ENCODE peak calls at places on chromosomes 5 and 9, in seven cellular contexts. One of them, this sample, is unnamed.
A peak's percentile ranks its signal among the peaks of the same experiment; 100 is the strongest.

GRCh38 chr9:134551657-134552348 is 89.8 kb upstream of the COL5A1 start:
- DNase-seq in pancreas: peak; percentile 59
- DNase-seq in H1: no peak
- DNase-seq in prostate gland: no peak
- DNase-seq in sigmoid colon: no peak
- DNase-seq in psoas muscle: peak; percentile 57
- DNase-seq in uterus: no peak
- DNase-seq in this sample: peak; percentile 81

GRCh38 chr9:8907863-8908262 is 1108.3 kb upstream of the DMAC1 start:
- DNase-seq in pancreas: no peak
- DNase-seq in H1: no peak
- DNase-seq in prostate gland: no peak
- DNase-seq in sigmoid colon: no peak
- DNase-seq in psoas muscle: no peak
- DNase-seq in uterus: no peak
- DNase-seq in this sample: no peak

GRCh38 chr5:93915142-93915553 is 173.7 kb upstream of the POU5F2 start:
- DNase-seq in pancreas: no peak
- DNase-seq in H1: no peak
- DNase-seq in prostate gland: no peak
- DNase-seq in sigmoid colon: no peak
- DNase-seq in psoas muscle: no peak
- DNase-seq in uterus: no peak
- DNase-seq in this sample: no peak

GRCh38 chr5:147208134-147208533 is 26.7 kb upstream of the STK32A start:
- DNase-seq in pancreas: no peak
- DNase-seq in H1: no peak
- DNase-seq in prostate gland: no peak
- DNase-seq in sigmoid colon: no peak
- DNase-seq in psoas muscle: no peak
- DNase-seq in uterus: no peak
- DNase-seq in this sample: no peak

GRCh38 chr9:92609142-92609500 is 60.8 kb downstream of the IPPK start:
- DNase-seq in pancreas: no peak
- DNase-seq in H1: no peak
- DNase-seq in prostate gland: no peak
- DNase-seq in sigmoid colon: no peak
- DNase-seq in psoas muscle: no peak
- DNase-seq in uterus: no peak
- DNase-seq in this sample: no peak

GRCh38 chr9:89850633-89851325 is 246.0 kb downstream of the GADD45G start:
- DNase-seq in pancreas: no peak
- DNase-seq in H1: no peak
- DNase-seq in prostate gland: peak; percentile 88
- DNase-seq in sigmoid colon: peak; percentile 49
- DNase-seq in psoas muscle: peak; percentile 41
- DNase-seq in uterus: no peak
- DNase-seq in this sample: no peak

GRCh38 chr9:95025213-95026170 is 292.0 kb downstream of the FANCC start:
- DNase-seq in pancreas: peak; percentile 71
- DNase-seq in H1: no peak
- DNase-seq in prostate gland: no peak
- DNase-seq in sigmoid colon: peak; percentile 87
- DNase-seq in psoas muscle: peak; percentile 68
- DNase-seq in uterus: peak; percentile 77
- DNase-seq in this sample: no peak

GRCh38 chr5:107919969-107920368 is 249.2 kb upstream of the EFNA5 start:
- DNase-seq in pancreas: no peak
- DNase-seq in H1: no peak
- DNase-seq in prostate gland: no peak
- DNase-seq in sigmoid colon: no peak
- DNase-seq in psoas muscle: no peak
- DNase-seq in uterus: no peak
- DNase-seq in this sample: no peak

GRCh38 chr9:109745335-109746283 is 34.4 kb upstream of the PALM2AKAP2 start:
- DNase-seq in pancreas: no peak
- DNase-seq in H1: no peak
- DNase-seq in prostate gland: peak; percentile 81
- DNase-seq in sigmoid colon: peak; percentile 94
- DNase-seq in psoas muscle: peak; percentile 70
- DNase-seq in uterus: peak; percentile 65
- DNase-seq in this sample: no peak

GRCh38 chr9:127166651-127167524 is 44.5 kb upstream of the ANGPTL2 start:
- DNase-seq in pancreas: peak; percentile 35
- DNase-seq in H1: no peak
- DNase-seq in prostate gland: no peak
- DNase-seq in sigmoid colon: peak; percentile 47
- DNase-seq in psoas muscle: no peak
- DNase-seq in uterus: no peak
- DNase-seq in this sample: peak; percentile 81

GRCh38 chr5:114665551-114665950 is 303.7 kb downstream of the KCNN2 start:
- DNase-seq in pancreas: no peak
- DNase-seq in H1: no peak
- DNase-seq in prostate gland: no peak
- DNase-seq in sigmoid colon: no peak
- DNase-seq in psoas muscle: no peak
- DNase-seq in uterus: no peak
- DNase-seq in this sample: no peak

GRCh38 chr5:141208478-141208877 is at the start of gene PCDHB12:
- DNase-seq in pancreas: no peak
- DNase-seq in H1: no peak
- DNase-seq in prostate gland: no peak
- DNase-seq in sigmoid colon: no peak
- DNase-seq in psoas muscle: no peak
- DNase-seq in uterus: no peak
- DNase-seq in this sample: no peak

GRCh38 chr5:96226941-96227552 is 206.0 kb downstream of the PCSK1 start:
- DNase-seq in pancreas: no peak
- DNase-seq in H1: no peak
- DNase-seq in prostate gland: no peak
- DNase-seq in sigmoid colon: peak; percentile 70
- DNase-seq in psoas muscle: peak; percentile 46
- DNase-seq in uterus: peak; percentile 23
- DNase-seq in this sample: peak; percentile 51

GRCh38 chr5:139246394-139246793 is 47.1 kb upstream of the MATR3 start:
- DNase-seq in pancreas: no peak
- DNase-seq in H1: no peak
- DNase-seq in prostate gland: no peak
- DNase-seq in sigmoid colon: no peak
- DNase-seq in psoas muscle: peak; percentile 14
- DNase-seq in uterus: no peak
- DNase-seq in this sample: no peak

GRCh38 chr9:129983891-129984290 is 59.1 kb downstream of the FNBP1 start:
- DNase-seq in pancreas: no peak
- DNase-seq in H1: no peak
- DNase-seq in prostate gland: no peak
- DNase-seq in sigmoid colon: peak; percentile 42
- DNase-seq in psoas muscle: no peak
- DNase-seq in uterus: no peak
- DNase-seq in this sample: no peak

GRCh38 chr9:95313010-95313498 is 4.5 kb downstream of the FANCC start:
- DNase-seq in pancreas: peak; percentile 81
- DNase-seq in H1: peak; percentile 36
- DNase-seq in prostate gland: peak; percentile 69
- DNase-seq in sigmoid colon: peak; percentile 73
- DNase-seq in psoas muscle: peak; percentile 43
- DNase-seq in uterus: no peak
- DNase-seq in this sample: peak; percentile 81

GRCh38 chr9:130663258-130664171 is 879 bp upstream of the PRDM12 start:
- DNase-seq in pancreas: no peak
- DNase-seq in H1: no peak
- DNase-seq in prostate gland: no peak
- DNase-seq in sigmoid colon: no peak
- DNase-seq in psoas muscle: no peak
- DNase-seq in uterus: no peak
- DNase-seq in this sample: no peak

GRCh38 chr9:133738039-133738805 is at the start of gene SARDH:
- DNase-seq in pancreas: peak; percentile 81
- DNase-seq in H1: peak; percentile 65
- DNase-seq in prostate gland: no peak
- DNase-seq in sigmoid colon: peak; percentile 73
- DNase-seq in psoas muscle: peak; percentile 51
- DNase-seq in uterus: peak; percentile 67
- DNase-seq in this sample: peak; percentile 69

GRCh38 chr5:17666726-17667235 is 32.5 kb downstream of the TAF11L14 start:
- DNase-seq in pancreas: no peak
- DNase-seq in H1: no peak
- DNase-seq in prostate gland: no peak
- DNase-seq in sigmoid colon: no peak
- DNase-seq in psoas muscle: no peak
- DNase-seq in uterus: no peak
- DNase-seq in this sample: no peak

GRCh38 chr9:110116543-110116885 is 91.4 kb downstream of the C9orf152 start:
- DNase-seq in pancreas: no peak
- DNase-seq in H1: no peak
- DNase-seq in prostate gland: no peak
- DNase-seq in sigmoid colon: no peak
- DNase-seq in psoas muscle: no peak
- DNase-seq in uterus: no peak
- DNase-seq in this sample: no peak

GRCh38 chr9:95003694-95004451 is 277.4 kb downstream of the AOPEP start:
- DNase-seq in pancreas: peak; percentile 82
- DNase-seq in H1: no peak
- DNase-seq in prostate gland: peak; percentile 60
- DNase-seq in sigmoid colon: peak; percentile 86
- DNase-seq in psoas muscle: peak; percentile 63
- DNase-seq in uterus: peak; percentile 58
- DNase-seq in this sample: peak; percentile 50

GRCh38 chr9:38234479-38234878 is 158.0 kb upstream of the ALDH1B1 start:
- DNase-seq in pancreas: no peak
- DNase-seq in H1: no peak
- DNase-seq in prostate gland: no peak
- DNase-seq in sigmoid colon: no peak
- DNase-seq in psoas muscle: no peak
- DNase-seq in uterus: no peak
- DNase-seq in this sample: no peak

GRCh38 chr5:36606437-36607113 is at the start of gene SLC1A3:
- DNase-seq in pancreas: peak; percentile 65
- DNase-seq in H1: no peak
- DNase-seq in prostate gland: peak; percentile 74
- DNase-seq in sigmoid colon: peak; percentile 74
- DNase-seq in psoas muscle: peak; percentile 34
- DNase-seq in uterus: peak; percentile 20
- DNase-seq in this sample: no peak

GRCh38 chr9:70814597-70814996 is 306.8 kb downstream of the TRPM3 start:
- DNase-seq in pancreas: no peak
- DNase-seq in H1: peak; percentile 19
- DNase-seq in prostate gland: no peak
- DNase-seq in sigmoid colon: no peak
- DNase-seq in psoas muscle: no peak
- DNase-seq in uterus: no peak
- DNase-seq in this sample: no peak

GRCh38 chr5:74582853-74583252 is 57.7 kb downstream of the ENC1 start:
- DNase-seq in pancreas: no peak
- DNase-seq in H1: no peak
- DNase-seq in prostate gland: no peak
- DNase-seq in sigmoid colon: no peak
- DNase-seq in psoas muscle: no peak
- DNase-seq in uterus: no peak
- DNase-seq in this sample: no peak

GRCh38 chr9:4689687-4690104 is 10.3 kb downstream of the CDC37L1 start:
- DNase-seq in pancreas: no peak
- DNase-seq in H1: no peak
- DNase-seq in prostate gland: peak; percentile 26
- DNase-seq in sigmoid colon: no peak
- DNase-seq in psoas muscle: no peak
- DNase-seq in uterus: no peak
- DNase-seq in this sample: peak; percentile 61

GRCh38 chr5:175895701-175896102 is 24.3 kb downstream of the CPLX2 start:
- DNase-seq in pancreas: no peak
- DNase-seq in H1: no peak
- DNase-seq in prostate gland: no peak
- DNase-seq in sigmoid colon: no peak
- DNase-seq in psoas muscle: no peak
- DNase-seq in uterus: no peak
- DNase-seq in this sample: peak; percentile 75

GRCh38 chr5:102762095-102762534 is 7.0 kb downstream of the PAM start:
- DNase-seq in pancreas: no peak
- DNase-seq in H1: no peak
- DNase-seq in prostate gland: no peak
- DNase-seq in sigmoid colon: no peak
- DNase-seq in psoas muscle: no peak
- DNase-seq in uterus: no peak
- DNase-seq in this sample: no peak

GRCh38 chr9:101477736-101478135 is 42.2 kb upstream of the ALDOB start:
- DNase-seq in pancreas: no peak
- DNase-seq in H1: no peak
- DNase-seq in prostate gland: no peak
- DNase-seq in sigmoid colon: no peak
- DNase-seq in psoas muscle: no peak
- DNase-seq in uterus: no peak
- DNase-seq in this sample: no peak

GRCh38 chr5:127934791-127935256 is 148.7 kb upstream of the SLC12A2 start:
- DNase-seq in pancreas: no peak
- DNase-seq in H1: peak; percentile 41
- DNase-seq in prostate gland: no peak
- DNase-seq in sigmoid colon: no peak
- DNase-seq in psoas muscle: no peak
- DNase-seq in uterus: no peak
- DNase-seq in this sample: peak; percentile 76

GRCh38 chr9:125886365-125886764 is 139.2 kb downstream of the PBX3 start:
- DNase-seq in pancreas: no peak
- DNase-seq in H1: no peak
- DNase-seq in prostate gland: no peak
- DNase-seq in sigmoid colon: no peak
- DNase-seq in psoas muscle: no peak
- DNase-seq in uterus: no peak
- DNase-seq in this sample: no peak
- H3K4me1 ChIP-seq in pancreas: peaks cover 5% of the 10 kb centered on the region
- H3K4me1 ChIP-seq in H1: peaks cover 15% of the 10 kb centered on the region
- H3K4me1 ChIP-seq in prostate gland: peaks cover 5% of the 10 kb centered on the region
- H3K4me1 ChIP-seq in sigmoid colon: peaks cover 70% of the 10 kb centered on the region
- H3K4me1 ChIP-seq in psoas muscle: no peaks in the 10 kb centered on the region
- H3K4me1 ChIP-seq in uterus: no peaks in the 10 kb centered on the region
- H3K4me1 ChIP-seq in this sample: peaks cover 10% of the 10 kb centered on the region

GRCh38 chr9:124296094-124296493 is 38.3 kb downstream of the NEK6 start:
- DNase-seq in pancreas: no peak
- DNase-seq in H1: no peak
- DNase-seq in prostate gland: no peak
- DNase-seq in sigmoid colon: no peak
- DNase-seq in psoas muscle: no peak
- DNase-seq in uterus: no peak
- DNase-seq in this sample: no peak
- H3K4me1 ChIP-seq in pancreas: peaks cover 8% of the 10 kb centered on the region
- H3K4me1 ChIP-seq in H1: peaks cover 25% of the 10 kb centered on the region
- H3K4me1 ChIP-seq in prostate gland: peaks cover 14% of the 10 kb centered on the region
- H3K4me1 ChIP-seq in sigmoid colon: peaks cover 89% of the 10 kb centered on the region
- H3K4me1 ChIP-seq in psoas muscle: peaks cover 27% of the 10 kb centered on the region
- H3K4me1 ChIP-seq in uterus: peaks cover 16% of the 10 kb centered on the region
- H3K4me1 ChIP-seq in this sample: peaks cover 72% of the 10 kb centered on the region

GRCh38 chr5:172148381-172148780 is 39.6 kb downstream of the STK10 start:
- DNase-seq in pancreas: no peak
- DNase-seq in H1: no peak
- DNase-seq in prostate gland: no peak
- DNase-seq in sigmoid colon: no peak
- DNase-seq in psoas muscle: no peak
- DNase-seq in uterus: no peak
- DNase-seq in this sample: no peak
- H3K4me1 ChIP-seq in pancreas: no peaks in the 10 kb centered on the region
- H3K4me1 ChIP-seq in H1: peaks cover 4% of the 10 kb centered on the region
- H3K4me1 ChIP-seq in prostate gland: no peaks in the 10 kb centered on the region
- H3K4me1 ChIP-seq in sigmoid colon: no peaks in the 10 kb centered on the region
- H3K4me1 ChIP-seq in psoas muscle: peaks cover 4% of the 10 kb centered on the region
- H3K4me1 ChIP-seq in uterus: no peaks in the 10 kb centered on the region
- H3K4me1 ChIP-seq in this sample: no peaks in the 10 kb centered on the region

GRCh38 chr9:111903996-111904395 is 7.4 kb downstream of the UGCG start:
- DNase-seq in pancreas: no peak
- DNase-seq in H1: no peak
- DNase-seq in prostate gland: no peak
- DNase-seq in sigmoid colon: no peak
- DNase-seq in psoas muscle: no peak
- DNase-seq in uterus: no peak
- DNase-seq in this sample: no peak
- H3K4me1 ChIP-seq in pancreas: peaks cover 26% of the 10 kb centered on the region
- H3K4me1 ChIP-seq in H1: no peaks in the 10 kb centered on the region
- H3K4me1 ChIP-seq in prostate gland: no peaks in the 10 kb centered on the region
- H3K4me1 ChIP-seq in sigmoid colon: peaks cover 98% of the 10 kb centered on the region
- H3K4me1 ChIP-seq in psoas muscle: peaks cover 39% of the 10 kb centered on the region
- H3K4me1 ChIP-seq in uterus: peaks cover 5% of the 10 kb centered on the region
- H3K4me1 ChIP-seq in this sample: peaks cover 64% of the 10 kb centered on the region